ENCODE peak calls at places on chromosome 17, in ten cellular contexts. T is OCI-LY7; S is tibial artery; B is small intestine; C is CD4-positive, CD25-positive, alpha-beta regulatory T cell; N is upper lobe of right lung; J is A549; H is aorta; I is Peyer's patch; U is mesendoderm. R is an unnamed sample.

GRCh38 chr17:8855477-8856204 is 11.8 kb downstream of the PIK3R6 start:
- DNase-seq in N (no peak), H (no peak), I (peak; percentile 43), B (no peak), C (no peak), J (no peak), S (no peak), U (no peak), T (no peak), R (no peak)

GRCh38 chr17:56481654-56482053 is 111.8 kb upstream of the NOG start:
- DNase-seq in U (no peak), S (no peak), H (no peak), J (no peak), C (no peak), B (no peak), I (no peak), N (no peak), T (no peak), R (no peak)

GRCh38 chr17:72121164-72122001 is 563 bp downstream of the SOX9 start:
- DNase-seq in J (peak; percentile 60), I (peak; percentile 51), U (peak; percentile 63), H (no peak), C (no peak), N (peak; percentile 79), S (no peak), B (peak; percentile 38), T (no peak), R (peak; percentile 44)

GRCh38 chr17:10278218-10278617 is 79.8 kb upstream of the GAS7 start:
- DNase-seq in H (no peak), S (no peak), B (no peak), T (no peak), C (no peak), J (peak; percentile 25), N (no peak), U (peak; percentile 29), I (no peak), R (no peak)

GRCh38 chr17:27600471-27600870 is 30.5 kb upstream of the LGALS9 start:
- DNase-seq in H (no peak), T (no peak), J (no peak), B (no peak), C (no peak), S (no peak), N (no peak), U (no peak), I (no peak), R (no peak)

GRCh38 chr17:39603304-39604016 is 4.3 kb downstream of the NEUROD2 start:
- DNase-seq in C (no peak), S (no peak), N (no peak), H (no peak), U (no peak), J (no peak), B (no peak), T (no peak), I (no peak), R (no peak)

GRCh38 chr17:79019631-79020584 is 4.1 kb upstream of the C1QTNF1 start:
- DNase-seq in H (peak; percentile 94), B (peak; percentile 79), C (no peak), U (peak; percentile 70), N (peak; percentile 68), J (peak; percentile 71), T (peak; percentile 45), I (peak; percentile 87), S (peak; percentile 91), R (peak; percentile 45)

GRCh38 chr17:71970312-71970711 is 150.5 kb upstream of the SOX9 start:
- DNase-seq in S (no peak), I (peak; percentile 47), B (no peak), J (peak; percentile 15), H (no peak), N (no peak), U (peak; percentile 30), T (no peak), C (no peak), R (no peak)

DNA sequence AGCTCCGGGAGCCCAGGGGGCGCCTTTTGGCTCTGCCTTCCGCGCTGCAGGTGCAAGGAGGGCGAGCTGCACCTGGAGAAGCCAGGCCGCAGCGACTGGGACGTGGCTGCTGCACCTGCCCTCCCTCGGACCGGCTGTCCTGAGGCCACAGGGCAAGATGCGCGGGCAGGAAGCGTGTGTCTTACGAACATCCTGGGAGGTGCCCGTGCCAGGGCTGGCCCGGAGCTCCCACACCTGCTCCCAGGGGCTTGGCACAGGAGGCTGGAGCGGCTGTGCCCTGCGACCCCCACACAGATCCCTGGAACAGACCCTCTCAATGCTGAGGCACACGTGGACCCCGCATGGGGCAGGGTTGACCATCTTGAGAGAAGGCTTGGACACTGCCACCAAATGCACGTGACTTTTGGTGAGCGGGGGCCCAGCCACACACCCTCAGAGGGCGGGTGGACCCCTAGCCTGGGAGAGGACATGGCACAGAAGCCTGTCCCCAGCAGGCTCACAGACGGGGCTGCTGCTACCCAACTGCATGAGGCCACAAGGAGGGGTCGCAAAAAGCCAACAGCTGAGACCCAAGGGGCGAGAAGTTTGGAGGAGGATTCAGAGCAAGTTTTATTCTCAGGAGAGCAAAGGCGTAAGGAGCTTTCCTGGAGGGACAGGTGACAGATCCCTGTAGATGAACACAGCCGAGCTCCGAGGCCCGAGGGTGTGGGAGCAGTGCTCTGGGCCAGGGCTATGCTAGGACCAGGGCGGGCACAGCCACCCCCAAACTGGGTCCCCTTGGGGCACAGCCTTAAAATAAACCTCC is 11.4 kb downstream of the NDUFAF8 start:
- DNase-seq in T (peak; percentile 68), U (no peak), S (no peak), N (no peak), I (no peak), C (no peak), B (peak; percentile 42), H (no peak), J (no peak), R (no peak)
- H3K4me1 ChIP-seq in T (peaks cover 39% of the 10 kb centered on the region), U (no peaks in the 10 kb centered on the region), S (peaks cover 10% of the 10 kb centered on the region), N (peaks cover 13% of the 10 kb centered on the region), I (peaks cover 42% of the 10 kb centered on the region), C (no peaks in the 10 kb centered on the region), B (peaks cover 5% of the 10 kb centered on the region), H (no peaks in the 10 kb centered on the region), J (peaks cover 5% of the 10 kb centered on the region), R (peaks cover 10% of the 10 kb centered on the region)

GRCh38 chr17:63350364-63350763 is 95.7 kb downstream of the CYB561 start:
- DNase-seq in S (no peak), U (no peak), J (no peak), T (no peak), N (no peak), I (no peak), C (no peak), H (no peak), B (no peak), R (no peak)

GRCh38 chr17:63344383-63344782 is 101.7 kb downstream of the CYB561 start:
- DNase-seq in C (no peak), H (no peak), J (no peak), B (no peak), T (no peak), U (no peak), S (no peak), I (no peak), N (no peak), R (no peak)

GRCh38 chr17:63345598-63345997 is 100.5 kb downstream of the CYB561 start:
- DNase-seq in I (no peak), U (no peak), T (no peak), S (no peak), J (no peak), B (no peak), N (no peak), C (no peak), H (no peak), R (no peak)

GRCh38 chr17:63349478-63350000 is 96.6 kb downstream of the CYB561 start:
- DNase-seq in I (no peak), B (peak; percentile 8), J (no peak), N (no peak), S (no peak), U (no peak), H (no peak), C (no peak), T (no peak), R (no peak)

DNA sequence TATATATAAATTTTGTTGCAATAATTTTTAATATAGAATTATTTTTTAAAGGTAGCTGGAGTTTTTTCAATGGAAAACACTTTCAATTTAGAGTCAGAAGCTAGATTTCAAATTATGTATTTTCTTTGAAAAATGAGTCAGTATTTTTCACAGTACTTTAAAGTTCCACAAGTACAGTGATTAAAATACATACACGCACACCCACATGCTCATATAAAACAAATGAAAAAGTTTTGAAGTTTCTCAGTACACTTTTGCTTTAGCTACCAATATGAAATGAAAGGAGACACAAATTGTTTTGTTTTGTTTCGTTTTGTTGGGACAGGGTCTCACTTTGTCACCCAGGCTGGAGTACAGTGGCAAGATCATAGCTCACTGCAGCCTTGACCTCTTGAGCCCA is 98.6 kb downstream of the CYB561 start:
- DNase-seq in T (no peak), N (no peak), J (no peak), H (no peak), S (no peak), U (no peak), I (no peak), C (no peak), B (no peak), R (no peak)
- H3K27ac ChIP-seq in T (no peak overlapping the region), N (no peak overlapping the region), J (no peak overlapping the region), H (no peak overlapping the region), S (no peak overlapping the region), U (no peak overlapping the region), I (no peak overlapping the region), C (no peak overlapping the region), B (no peak overlapping the region), R (no peak overlapping the region)

GRCh38 chr17:18039535-18040286 is 503 bp downstream of the GID4 start:
- DNase-seq in C (no peak), U (peak; percentile 66), I (peak; percentile 67), B (peak; percentile 32), J (peak; percentile 36), T (peak; percentile 60), N (peak; percentile 69), H (no peak), S (peak; percentile 50), R (peak; percentile 90)

GRCh38 chr17:18038149-18038850 is 668 bp downstream of the ATPAF2 start:
- DNase-seq in C (no peak), S (no peak), B (no peak), N (no peak), I (no peak), T (peak; percentile 75), U (peak; percentile 24), J (no peak), H (no peak), R (no peak)

GRCh38 chr17:18035704-18036103 is 3.3 kb downstream of the ATPAF2 start:
- DNase-seq in H (no peak), I (no peak), B (peak; percentile 10), T (no peak), C (no peak), N (no peak), U (peak; percentile 86), S (no peak), J (no peak), R (no peak)

GRCh38 chr17:18038861-18039534 is at the start of the genes ATPAF2 and GID4:
- DNase-seq in S (peak; percentile 100), I (peak; percentile 100), J (peak; percentile 98), U (peak; percentile 100), N (peak; percentile 100), B (peak; percentile 99), T (peak; percentile 100), C (peak; percentile 99), H (peak; percentile 100), R (peak; percentile 100)

GRCh38 chr17:18037482-18037881 is 1.5 kb downstream of the ATPAF2 start:
- DNase-seq in I (no peak), H (no peak), C (no peak), S (no peak), J (no peak), T (peak; percentile 48), B (no peak), U (no peak), N (no peak), R (no peak)
- H3K4me3 ChIP-seq in I (no peak overlapping the region), H (no peak overlapping the region), C (peak overlapping the region; percentile 80), S (no peak overlapping the region), J (no peak overlapping the region), T (peak overlapping the region; percentile 82), B (no peak overlapping the region), U (no peak overlapping the region), N (no peak overlapping the region), R (no peak overlapping the region)

GRCh38 chr17:57906910-57907309 is 48.3 kb downstream of the CUEDC1 start:
- DNase-seq in T (no peak), C (no peak), B (no peak), J (no peak), N (no peak), U (peak; percentile 80), H (no peak), I (no peak), S (no peak), R (no peak)

GRCh38 chr17:57905875-57906455 is 49.2 kb downstream of the CUEDC1 start:
- DNase-seq in I (no peak), S (no peak), J (no peak), N (no peak), H (no peak), U (no peak), B (no peak), C (no peak), T (no peak), R (no peak)

GRCh38 chr17:57910462-57910861 is 44.8 kb downstream of the CUEDC1 start:
- DNase-seq in U (no peak), T (no peak), I (no peak), N (no peak), C (no peak), B (no peak), J (no peak), S (no peak), H (no peak), R (no peak)

GRCh38 chr17:57909548-57909947 is 45.7 kb downstream of the CUEDC1 start:
- DNase-seq in C (no peak), T (no peak), J (no peak), B (no peak), H (no peak), S (no peak), I (no peak), N (no peak), U (peak; percentile 69), R (no peak)

GRCh38 chr17:57908278-57908677 is 46.9 kb downstream of the CUEDC1 start:
- DNase-seq in H (no peak), U (no peak), N (no peak), I (no peak), B (no peak), C (no peak), S (no peak), J (no peak), T (no peak), R (no peak)
- H3K4me1 ChIP-seq in H (no peaks in the 10 kb centered on the region), U (peaks cover 2% of the 10 kb centered on the region), N (peaks cover 39% of the 10 kb centered on the region), I (peaks cover 39% of the 10 kb centered on the region), B (peaks cover 6% of the 10 kb centered on the region), C (peaks cover 2% of the 10 kb centered on the region), S (peaks cover 37% of the 10 kb centered on the region), J (peaks cover 59% of the 10 kb centered on the region), T (peaks cover 17% of the 10 kb centered on the region), R (peaks cover 26% of the 10 kb centered on the region)